ENCODE peak calls at places on chromosomes 7 and 10, in five cellular contexts. D is IMR-90, R is dorsolateral prefrontal cortex, B is bronchial epithelial cell, X is nephron progenitor cell. S is an unnamed sample.

GRCh38 chr10:15370741-15371701 is at the start of gene FAM171A1:
- DNase-seq in D (peak; percentile 29), R (peak; percentile 45), B (no peak), X (peak; percentile 79), S (peak; percentile 62)

GRCh38 chr10:114729103-114729659 is 71.1 kb upstream of the ABLIM1 start:
- DNase-seq in D (no peak), R (no peak), B (no peak), X (no peak), S (no peak)

GRCh38 chr10:44863344-44864041 is 47.6 kb upstream of the TMEM72 start:
- DNase-seq in D (no peak), R (no peak), B (no peak), X (no peak), S (no peak)

GRCh38 chr10:8776926-8777625 is 722.6 kb downstream of the GATA3 start:
- DNase-seq in D (no peak), R (no peak), B (peak; percentile 45), X (no peak), S (no peak)

GRCh38 chr7:90747521-90747920 is 151.4 kb downstream of the CDK14 start:
- DNase-seq in D (no peak), R (no peak), B (no peak), X (no peak), S (no peak)

GRCh38 chr10:80168679-80169380 is 36.3 kb downstream of the PLAC9 start:
- DNase-seq in D (peak; percentile 47), R (no peak), B (no peak), X (no peak), S (no peak)

GRCh38 chr7:28358423-28358868 is 53.9 kb upstream of the CREB5 start:
- DNase-seq in D (peak; percentile 99), R (no peak), B (peak; percentile 95), X (no peak), S (no peak)

GRCh38 chr10:79403441-79404230 is 41.8 kb downstream of the ZCCHC24 start:
- DNase-seq in D (no peak), R (no peak), B (no peak), X (peak; percentile 33), S (no peak)

GRCh38 chr7:94656925-94657731 is 1.2 kb upstream of the SGCE start:
- DNase-seq in D (peak; percentile 40), R (peak; percentile 22), B (peak; percentile 34), X (peak; percentile 16), S (no peak)

GRCh38 chr10:71294856-71295255 is 24.2 kb upstream of the SLC29A3 start:
- DNase-seq in D (no peak), R (no peak), B (no peak), X (no peak), S (no peak)

GRCh38 chr10:60663850-60664249 is 114.4 kb upstream of the CDK1 start:
- DNase-seq in D (no peak), R (no peak), B (peak; percentile 55), X (no peak), S (no peak)

GRCh38 chr7:134613623-134614347 is 32.9 kb upstream of the BPGM start:
- DNase-seq in D (peak; percentile 99), R (no peak), B (peak; percentile 100), X (no peak), S (no peak)

GRCh38 chr7:34066968-34067367 is 161.6 kb downstream of the BMPER start:
- DNase-seq in D (no peak), R (no peak), B (peak; percentile 47), X (no peak), S (no peak)

GRCh38 chr7:120054376-120055100 is 218.4 kb upstream of the KCND2 start:
- DNase-seq in D (no peak), R (no peak), B (peak; percentile 89), X (no peak), S (no peak)

GRCh38 chr7:21526007-21526406 is 16.8 kb upstream of the DNAH11 start:
- DNase-seq in D (peak; percentile 5), R (no peak), B (peak; percentile 22), X (no peak), S (no peak)

GRCh38 chr7:114415054-114415997 is 711 bp downstream of the FOXP2 start:
- DNase-seq in D (no peak), R (no peak), B (peak; percentile 15), X (no peak), S (no peak)

GRCh38 chr10:126041804-126042231 is 145.5 kb downstream of the FANK1 start:
- DNase-seq in D (peak; percentile 43), R (no peak), B (peak; percentile 38), X (peak; percentile 77), S (no peak)

GRCh38 chr7:157397751-157398691 is 61.2 kb downstream of the DNAJB6 start:
- DNase-seq in D (peak; percentile 81), R (no peak), B (peak; percentile 65), X (peak; percentile 42), S (no peak)

GRCh38 chr7:49643321-49643720 is 130.1 kb upstream of the VWC2 start:
- DNase-seq in D (no peak), R (no peak), B (no peak), X (peak; percentile 8), S (no peak)

GRCh38 chr10:65348637-65349036 is 1577.2 kb upstream of the LRRTM3 start:
- DNase-seq in D (no peak), R (no peak), B (no peak), X (no peak), S (no peak)

GRCh38 chr10:129825772-129826171 is 138.3 kb downstream of the EBF3 start:
- DNase-seq in D (no peak), R (no peak), B (no peak), X (no peak), S (no peak)

GRCh38 chr10:86658261-86658741 is 4.0 kb downstream of the OPN4 start:
- DNase-seq in D (no peak), R (peak; percentile 16), B (no peak), X (no peak), S (no peak)

GRCh38 chr7:67484244-67484751 is 487.7 kb downstream of the TYW1 start:
- DNase-seq in D (peak; percentile 56), R (no peak), B (peak; percentile 44), X (peak; percentile 76), S (peak; percentile 40)

GRCh38 chr10:1241973-1242935 is 186.1 kb downstream of the WDR37 start:
- DNase-seq in D (no peak), R (no peak), B (no peak), X (peak; percentile 54), S (no peak)

GRCh38 chr10:1241322-1241890 is 185.2 kb downstream of the WDR37 start:
- DNase-seq in D (no peak), R (no peak), B (no peak), X (no peak), S (no peak)

GRCh38 chr10:1242975-1243374 is 186.8 kb downstream of the WDR37 start:
- DNase-seq in D (no peak), R (no peak), B (no peak), X (peak; percentile 52), S (no peak)

GRCh38 chr10:1244493-1244892 is 188.3 kb downstream of the WDR37 start:
- DNase-seq in D (no peak), R (no peak), B (no peak), X (no peak), S (no peak)

DNA sequence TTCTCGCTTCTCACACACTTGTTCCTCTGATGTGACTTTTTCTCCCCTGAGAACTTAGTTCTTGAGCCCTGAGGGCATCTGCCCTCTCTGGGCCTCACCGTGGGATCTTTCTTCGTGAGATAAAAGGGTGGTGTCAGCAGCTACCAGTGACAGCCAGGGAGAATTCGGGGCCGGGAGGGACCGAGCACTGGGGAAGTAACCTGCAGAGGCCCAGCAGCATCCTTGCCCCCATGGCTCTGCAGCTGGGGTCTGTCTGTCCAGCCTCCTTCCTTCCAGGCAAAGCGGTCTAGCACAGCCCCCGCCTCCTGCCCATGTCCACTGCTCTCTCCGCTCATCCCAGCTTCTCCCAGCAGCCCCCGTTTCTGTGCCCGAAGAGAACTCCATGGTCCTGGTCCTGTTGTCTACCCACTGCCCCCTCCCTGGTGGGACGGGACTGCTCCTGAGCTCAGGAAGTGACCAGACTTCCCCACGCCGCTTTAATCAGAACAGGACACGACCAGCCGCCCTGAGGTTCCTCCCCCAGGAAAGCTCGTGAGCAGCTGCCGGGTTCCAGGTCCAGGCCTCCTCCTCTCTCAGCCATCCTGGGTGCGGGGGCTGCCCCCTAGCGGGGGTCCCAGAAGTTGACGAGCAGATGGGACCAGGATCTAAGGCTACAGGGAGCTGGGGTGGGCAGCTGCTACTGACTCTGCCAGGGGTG is 187.4 kb downstream of the WDR37 start:
- DNase-seq in D (no peak), R (no peak), B (no peak), X (peak; percentile 28), S (no peak)
- TF ChIP-seq CTCF in D (no peak), R (peak; percentile 14), B (no peak), X (peak; percentile 13), S (no peak)

DNA sequence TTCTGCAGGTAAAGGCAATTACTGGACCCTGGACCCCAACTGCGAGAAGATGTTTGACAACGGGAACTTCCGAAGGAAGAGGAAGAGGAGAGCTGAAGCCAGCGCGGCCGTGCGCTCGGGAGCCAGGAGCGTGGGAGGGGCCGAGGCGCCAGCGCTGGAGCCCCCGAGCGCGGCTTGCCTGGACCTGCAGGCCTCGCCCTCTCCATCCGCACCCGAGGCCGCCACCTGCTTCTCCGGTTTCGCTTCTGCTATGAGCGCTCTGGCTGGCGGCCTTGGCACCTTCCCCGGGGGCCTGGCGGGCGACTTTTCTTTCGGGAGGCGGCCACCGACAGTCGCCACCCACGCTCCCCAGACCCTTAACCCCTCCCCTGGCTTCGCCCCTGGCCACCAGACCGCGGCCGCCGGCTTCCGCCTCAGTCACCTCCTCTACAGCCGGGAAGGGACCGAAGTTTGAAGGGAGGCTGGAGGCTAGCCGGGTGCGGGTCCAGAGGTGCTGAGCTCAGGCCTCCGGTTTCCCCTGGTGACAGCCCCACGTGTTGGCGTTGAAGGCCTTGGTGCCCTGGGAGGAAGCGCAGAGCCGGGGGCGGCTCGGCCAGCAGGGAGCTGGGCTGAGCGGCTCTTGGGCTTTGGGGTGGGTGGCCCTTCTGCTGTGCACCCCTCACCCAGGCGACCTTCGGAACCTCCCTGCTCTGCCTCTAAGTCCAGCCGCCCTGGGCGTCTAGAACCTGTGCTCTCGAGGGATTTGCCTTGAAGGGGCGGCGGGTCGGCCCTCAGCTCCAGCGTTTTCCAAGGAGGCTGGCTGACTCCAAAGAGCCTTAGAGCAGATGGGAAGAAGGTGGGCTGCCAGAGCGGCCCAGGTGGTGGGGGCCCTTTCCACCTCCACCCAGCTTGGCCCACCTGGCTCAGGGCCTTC is 1.8 kb downstream of the FOXI2 start:
- DNase-seq in D (no peak), R (no peak), B (peak; percentile 30), X (peak; percentile 57), S (no peak)
- TF ChIP-seq CTCF in D (no peak), R (no peak), B (no peak), X (no peak), S (no peak)

GRCh38 chr7:139702811-139703467 is 74.9 kb downstream of the HIPK2 start:
- DNase-seq in D (no peak), R (no peak), B (no peak), X (no peak), S (no peak)
- TF ChIP-seq CTCF in D (no peak), R (no peak), B (no peak), X (no peak), S (no peak)

DNA sequence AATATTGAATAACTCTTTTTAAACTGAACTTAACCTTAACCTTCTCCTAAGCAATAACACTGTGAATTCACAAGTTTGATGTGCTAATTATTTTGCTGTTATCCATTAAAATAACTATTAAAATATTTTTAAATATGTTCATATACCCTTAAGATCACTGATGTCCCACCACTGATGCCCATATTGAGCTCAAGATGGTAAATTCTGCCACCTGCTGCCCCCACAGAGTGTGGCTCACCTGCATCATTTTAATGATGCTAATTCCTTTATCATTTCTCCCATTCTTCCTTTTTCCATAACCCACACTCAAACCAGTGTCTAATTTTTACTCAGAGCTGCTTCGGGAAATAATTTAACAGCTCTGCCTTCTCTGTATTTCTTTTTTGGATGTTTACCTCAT is 82.3 kb upstream of the ARID5B start:
- DNase-seq in D (no peak), R (no peak), B (no peak), X (no peak), S (no peak)
- TF ChIP-seq CTCF in D (no peak), R (no peak), B (no peak), X (no peak), S (no peak)

S was measured in D721Med.